ENCODE peak calls at places on chromosomes 6 and 20, in ten cellular contexts. One of them, this sample, is unnamed.

GRCh38 chr20:41138527-41139226 is 1.3 kb downstream of the PLCG1 start:
- DNase-seq in RWPE1: peak; percentile 54
- DNase-seq in WTC11: no peak
- DNase-seq in CD4-positive, alpha-beta T cell: no peak
- DNase-seq in brain microvascular endothelial cell: no peak
- DNase-seq in HL-60: no peak
- DNase-seq in GM13976: no peak
- DNase-seq in dorsolateral prefrontal cortex: no peak
- DNase-seq in mesothelial cell of epicardium: no peak
- DNase-seq in neural crest cell: no peak
- DNase-seq in this sample: peak; percentile 44

GRCh38 chr6:145789443-145789842 is 25.2 kb downstream of the FBXO30 start:
- DNase-seq in RWPE1: no peak
- DNase-seq in WTC11: no peak
- DNase-seq in CD4-positive, alpha-beta T cell: no peak
- DNase-seq in brain microvascular endothelial cell: no peak
- DNase-seq in HL-60: no peak
- DNase-seq in GM13976: no peak
- DNase-seq in dorsolateral prefrontal cortex: no peak
- DNase-seq in mesothelial cell of epicardium: no peak
- DNase-seq in neural crest cell: no peak
- DNase-seq in this sample: no peak

GRCh38 chr6:110475255-110475654 is 1.2 kb downstream of the SLC22A16 start:
- DNase-seq in RWPE1: no peak
- DNase-seq in WTC11: no peak
- DNase-seq in CD4-positive, alpha-beta T cell: no peak
- DNase-seq in brain microvascular endothelial cell: no peak
- DNase-seq in HL-60: peak; percentile 90
- DNase-seq in GM13976: no peak
- DNase-seq in dorsolateral prefrontal cortex: no peak
- DNase-seq in mesothelial cell of epicardium: no peak
- DNase-seq in neural crest cell: no peak
- DNase-seq in this sample: no peak

GRCh38 chr6:51619042-51619799 is 468.2 kb downstream of the PKHD1 start:
- DNase-seq in RWPE1: no peak
- DNase-seq in WTC11: no peak
- DNase-seq in CD4-positive, alpha-beta T cell: no peak
- DNase-seq in brain microvascular endothelial cell: no peak
- DNase-seq in HL-60: no peak
- DNase-seq in GM13976: no peak
- DNase-seq in dorsolateral prefrontal cortex: no peak
- DNase-seq in mesothelial cell of epicardium: no peak
- DNase-seq in neural crest cell: no peak
- DNase-seq in this sample: no peak

GRCh38 chr6:64680446-64680845 is 1026.6 kb downstream of the EYS start:
- DNase-seq in RWPE1: no peak
- DNase-seq in WTC11: no peak
- DNase-seq in CD4-positive, alpha-beta T cell: no peak
- DNase-seq in brain microvascular endothelial cell: peak; percentile 7
- DNase-seq in HL-60: no peak
- DNase-seq in GM13976: no peak
- DNase-seq in dorsolateral prefrontal cortex: no peak
- DNase-seq in mesothelial cell of epicardium: no peak
- DNase-seq in neural crest cell: no peak
- DNase-seq in this sample: no peak

GRCh38 chr20:22904411-22904810 is 130.7 kb upstream of the SSTR4 start:
- DNase-seq in RWPE1: no peak
- DNase-seq in WTC11: no peak
- DNase-seq in CD4-positive, alpha-beta T cell: no peak
- DNase-seq in brain microvascular endothelial cell: no peak
- DNase-seq in HL-60: no peak
- DNase-seq in GM13976: no peak
- DNase-seq in dorsolateral prefrontal cortex: no peak
- DNase-seq in mesothelial cell of epicardium: no peak
- DNase-seq in neural crest cell: no peak
- DNase-seq in this sample: no peak

GRCh38 chr6:167573461-167574215 is 248.8 kb downstream of the TTLL2 start:
- DNase-seq in RWPE1: no peak
- DNase-seq in WTC11: no peak
- DNase-seq in CD4-positive, alpha-beta T cell: no peak
- DNase-seq in brain microvascular endothelial cell: no peak
- DNase-seq in HL-60: no peak
- DNase-seq in GM13976: no peak
- DNase-seq in dorsolateral prefrontal cortex: no peak
- DNase-seq in mesothelial cell of epicardium: peak; percentile 42
- DNase-seq in neural crest cell: no peak
- DNase-seq in this sample: no peak

GRCh38 chr20:40511478-40511877 is 177.6 kb downstream of the MAFB start:
- DNase-seq in RWPE1: peak; percentile 23
- DNase-seq in WTC11: no peak
- DNase-seq in CD4-positive, alpha-beta T cell: no peak
- DNase-seq in brain microvascular endothelial cell: peak; percentile 25
- DNase-seq in HL-60: no peak
- DNase-seq in GM13976: no peak
- DNase-seq in dorsolateral prefrontal cortex: no peak
- DNase-seq in mesothelial cell of epicardium: no peak
- DNase-seq in neural crest cell: no peak
- DNase-seq in this sample: no peak

GRCh38 chr6:14857501-14857900 is 388.4 kb upstream of the JARID2 start:
- DNase-seq in RWPE1: no peak
- DNase-seq in WTC11: no peak
- DNase-seq in CD4-positive, alpha-beta T cell: peak; percentile 32
- DNase-seq in brain microvascular endothelial cell: no peak
- DNase-seq in HL-60: no peak
- DNase-seq in GM13976: peak; percentile 58
- DNase-seq in dorsolateral prefrontal cortex: no peak
- DNase-seq in mesothelial cell of epicardium: no peak
- DNase-seq in neural crest cell: no peak
- DNase-seq in this sample: peak; percentile 33

GRCh38 chr20:21534453-21534852 is 20.6 kb upstream of the NKX2-2 start:
- DNase-seq in RWPE1: no peak
- DNase-seq in WTC11: no peak
- DNase-seq in CD4-positive, alpha-beta T cell: no peak
- DNase-seq in brain microvascular endothelial cell: no peak
- DNase-seq in HL-60: no peak
- DNase-seq in GM13976: no peak
- DNase-seq in dorsolateral prefrontal cortex: no peak
- DNase-seq in mesothelial cell of epicardium: no peak
- DNase-seq in neural crest cell: no peak
- DNase-seq in this sample: no peak

GRCh38 chr20:31916724-31917123 is 35.1 kb downstream of the PDRG1 start:
- DNase-seq in RWPE1: no peak
- DNase-seq in WTC11: no peak
- DNase-seq in CD4-positive, alpha-beta T cell: no peak
- DNase-seq in brain microvascular endothelial cell: no peak
- DNase-seq in HL-60: no peak
- DNase-seq in GM13976: no peak
- DNase-seq in dorsolateral prefrontal cortex: no peak
- DNase-seq in mesothelial cell of epicardium: no peak
- DNase-seq in neural crest cell: no peak
- DNase-seq in this sample: no peak

GRCh38 chr6:14917101-14917500 is 328.8 kb upstream of the JARID2 start:
- DNase-seq in RWPE1: peak; percentile 31
- DNase-seq in WTC11: no peak
- DNase-seq in CD4-positive, alpha-beta T cell: no peak
- DNase-seq in brain microvascular endothelial cell: peak; percentile 75
- DNase-seq in HL-60: no peak
- DNase-seq in GM13976: no peak
- DNase-seq in dorsolateral prefrontal cortex: no peak
- DNase-seq in mesothelial cell of epicardium: no peak
- DNase-seq in neural crest cell: no peak
- DNase-seq in this sample: no peak

GRCh38 chr6:44043479-44044153 is 83.6 kb downstream of the MRPL14 start:
- DNase-seq in RWPE1: no peak
- DNase-seq in WTC11: peak; percentile 54
- DNase-seq in CD4-positive, alpha-beta T cell: no peak
- DNase-seq in brain microvascular endothelial cell: no peak
- DNase-seq in HL-60: no peak
- DNase-seq in GM13976: peak; percentile 68
- DNase-seq in dorsolateral prefrontal cortex: no peak
- DNase-seq in mesothelial cell of epicardium: no peak
- DNase-seq in neural crest cell: no peak
- DNase-seq in this sample: peak; percentile 59

GRCh38 chr6:84346372-84346771 is 118.9 kb upstream of the CEP162 start:
- DNase-seq in RWPE1: no peak
- DNase-seq in WTC11: no peak
- DNase-seq in CD4-positive, alpha-beta T cell: no peak
- DNase-seq in brain microvascular endothelial cell: no peak
- DNase-seq in HL-60: no peak
- DNase-seq in GM13976: no peak
- DNase-seq in dorsolateral prefrontal cortex: no peak
- DNase-seq in mesothelial cell of epicardium: no peak
- DNase-seq in neural crest cell: no peak
- DNase-seq in this sample: no peak

GRCh38 chr6:6966127-6966526 is 141.6 kb upstream of the RREB1 start:
- DNase-seq in RWPE1: no peak
- DNase-seq in WTC11: no peak
- DNase-seq in CD4-positive, alpha-beta T cell: no peak
- DNase-seq in brain microvascular endothelial cell: no peak
- DNase-seq in HL-60: no peak
- DNase-seq in GM13976: no peak
- DNase-seq in dorsolateral prefrontal cortex: no peak
- DNase-seq in mesothelial cell of epicardium: no peak
- DNase-seq in neural crest cell: no peak
- DNase-seq in this sample: no peak

GRCh38 chr20:59939879-59940128 is 301 bp downstream of the PPP1R3D start:
- DNase-seq in RWPE1: no peak
- DNase-seq in WTC11: peak; percentile 40
- DNase-seq in CD4-positive, alpha-beta T cell: no peak
- DNase-seq in brain microvascular endothelial cell: no peak
- DNase-seq in HL-60: no peak
- DNase-seq in GM13976: no peak
- DNase-seq in dorsolateral prefrontal cortex: no peak
- DNase-seq in mesothelial cell of epicardium: no peak
- DNase-seq in neural crest cell: no peak
- DNase-seq in this sample: no peak

GRCh38 chr20:41169791-41170351 is 32.5 kb downstream of the PLCG1 start:
- DNase-seq in RWPE1: peak; percentile 74
- DNase-seq in WTC11: peak; percentile 6
- DNase-seq in CD4-positive, alpha-beta T cell: no peak
- DNase-seq in brain microvascular endothelial cell: peak; percentile 63
- DNase-seq in HL-60: no peak
- DNase-seq in GM13976: no peak
- DNase-seq in dorsolateral prefrontal cortex: no peak
- DNase-seq in mesothelial cell of epicardium: no peak
- DNase-seq in neural crest cell: no peak
- DNase-seq in this sample: no peak

GRCh38 chr6:38080889-38081288 is 261.4 kb downstream of the ZFAND3 start:
- DNase-seq in RWPE1: no peak
- DNase-seq in WTC11: no peak
- DNase-seq in CD4-positive, alpha-beta T cell: no peak
- DNase-seq in brain microvascular endothelial cell: no peak
- DNase-seq in HL-60: no peak
- DNase-seq in GM13976: no peak
- DNase-seq in dorsolateral prefrontal cortex: no peak
- DNase-seq in mesothelial cell of epicardium: no peak
- DNase-seq in neural crest cell: no peak
- DNase-seq in this sample: no peak

GRCh38 chr6:101909376-101909775 is 515.9 kb downstream of the GRIK2 start:
- DNase-seq in RWPE1: no peak
- DNase-seq in WTC11: no peak
- DNase-seq in CD4-positive, alpha-beta T cell: no peak
- DNase-seq in brain microvascular endothelial cell: no peak
- DNase-seq in HL-60: no peak
- DNase-seq in GM13976: no peak
- DNase-seq in dorsolateral prefrontal cortex: no peak
- DNase-seq in mesothelial cell of epicardium: no peak
- DNase-seq in neural crest cell: no peak
- DNase-seq in this sample: no peak

GRCh38 chr6:129776542-129776941 is 66.6 kb upstream of the ARHGAP18 start:
- DNase-seq in RWPE1: no peak
- DNase-seq in WTC11: no peak
- DNase-seq in CD4-positive, alpha-beta T cell: no peak
- DNase-seq in brain microvascular endothelial cell: no peak
- DNase-seq in HL-60: no peak
- DNase-seq in GM13976: no peak
- DNase-seq in dorsolateral prefrontal cortex: no peak
- DNase-seq in mesothelial cell of epicardium: no peak
- DNase-seq in neural crest cell: no peak
- DNase-seq in this sample: no peak

GRCh38 chr6:17505062-17505476 is 95.0 kb upstream of the FAM8A1 start:
- DNase-seq in RWPE1: peak; percentile 29
- DNase-seq in WTC11: no peak
- DNase-seq in CD4-positive, alpha-beta T cell: no peak
- DNase-seq in brain microvascular endothelial cell: peak; percentile 11
- DNase-seq in HL-60: no peak
- DNase-seq in GM13976: no peak
- DNase-seq in dorsolateral prefrontal cortex: no peak
- DNase-seq in mesothelial cell of epicardium: no peak
- DNase-seq in neural crest cell: no peak
- DNase-seq in this sample: no peak
- TF ChIP-seq CTCF in RWPE1: no peak
- TF ChIP-seq CTCF in WTC11: no peak
- TF ChIP-seq CTCF in CD4-positive, alpha-beta T cell: peak; percentile 15
- TF ChIP-seq CTCF in brain microvascular endothelial cell: peak; percentile 16
- TF ChIP-seq CTCF in HL-60: no peak
- TF ChIP-seq CTCF in GM13976: no peak
- TF ChIP-seq CTCF in dorsolateral prefrontal cortex: no peak
- TF ChIP-seq CTCF in mesothelial cell of epicardium: no peak
- TF ChIP-seq CTCF in neural crest cell: peak; percentile 56
- TF ChIP-seq CTCF in this sample: no peak

GRCh38 chr6:169640347-169640972 is 61.4 kb downstream of the WDR27 start:
- DNase-seq in RWPE1: no peak
- DNase-seq in WTC11: no peak
- DNase-seq in CD4-positive, alpha-beta T cell: no peak
- DNase-seq in brain microvascular endothelial cell: no peak
- DNase-seq in HL-60: no peak
- DNase-seq in GM13976: no peak
- DNase-seq in dorsolateral prefrontal cortex: no peak
- DNase-seq in mesothelial cell of epicardium: no peak
- DNase-seq in neural crest cell: no peak
- DNase-seq in this sample: no peak
- TF ChIP-seq CTCF in RWPE1: no peak
- TF ChIP-seq CTCF in WTC11: no peak
- TF ChIP-seq CTCF in CD4-positive, alpha-beta T cell: no peak
- TF ChIP-seq CTCF in brain microvascular endothelial cell: no peak
- TF ChIP-seq CTCF in HL-60: no peak
- TF ChIP-seq CTCF in GM13976: no peak
- TF ChIP-seq CTCF in dorsolateral prefrontal cortex: no peak
- TF ChIP-seq CTCF in mesothelial cell of epicardium: no peak
- TF ChIP-seq CTCF in neural crest cell: no peak
- TF ChIP-seq CTCF in this sample: no peak

GRCh38 chr6:142118926-142119325 is 13.8 kb upstream of the GJE1 start:
- DNase-seq in RWPE1: no peak
- DNase-seq in WTC11: no peak
- DNase-seq in CD4-positive, alpha-beta T cell: no peak
- DNase-seq in brain microvascular endothelial cell: peak; percentile 1
- DNase-seq in HL-60: no peak
- DNase-seq in GM13976: no peak
- DNase-seq in dorsolateral prefrontal cortex: no peak
- DNase-seq in mesothelial cell of epicardium: no peak
- DNase-seq in neural crest cell: no peak
- DNase-seq in this sample: no peak

GRCh38 chr6:142121342-142121741 is 11.4 kb upstream of the GJE1 start:
- DNase-seq in RWPE1: no peak
- DNase-seq in WTC11: no peak
- DNase-seq in CD4-positive, alpha-beta T cell: no peak
- DNase-seq in brain microvascular endothelial cell: no peak
- DNase-seq in HL-60: no peak
- DNase-seq in GM13976: no peak
- DNase-seq in dorsolateral prefrontal cortex: no peak
- DNase-seq in mesothelial cell of epicardium: no peak
- DNase-seq in neural crest cell: no peak
- DNase-seq in this sample: no peak
- TF ChIP-seq CTCF in RWPE1: no peak
- TF ChIP-seq CTCF in WTC11: no peak
- TF ChIP-seq CTCF in CD4-positive, alpha-beta T cell: no peak
- TF ChIP-seq CTCF in brain microvascular endothelial cell: no peak
- TF ChIP-seq CTCF in HL-60: no peak
- TF ChIP-seq CTCF in GM13976: no peak
- TF ChIP-seq CTCF in dorsolateral prefrontal cortex: no peak
- TF ChIP-seq CTCF in mesothelial cell of epicardium: no peak
- TF ChIP-seq CTCF in neural crest cell: no peak
- TF ChIP-seq CTCF in this sample: no peak

GRCh38 chr20:19249515-19249914 is 37.1 kb downstream of the SLC24A3 start:
- DNase-seq in RWPE1: no peak
- DNase-seq in WTC11: no peak
- DNase-seq in CD4-positive, alpha-beta T cell: no peak
- DNase-seq in brain microvascular endothelial cell: no peak
- DNase-seq in HL-60: peak; percentile 11
- DNase-seq in GM13976: no peak
- DNase-seq in dorsolateral prefrontal cortex: no peak
- DNase-seq in mesothelial cell of epicardium: no peak
- DNase-seq in neural crest cell: no peak
- DNase-seq in this sample: no peak
- TF ChIP-seq CTCF in RWPE1: no peak
- TF ChIP-seq CTCF in WTC11: no peak
- TF ChIP-seq CTCF in CD4-positive, alpha-beta T cell: no peak
- TF ChIP-seq CTCF in brain microvascular endothelial cell: no peak
- TF ChIP-seq CTCF in HL-60: no peak
- TF ChIP-seq CTCF in GM13976: no peak
- TF ChIP-seq CTCF in dorsolateral prefrontal cortex: no peak
- TF ChIP-seq CTCF in mesothelial cell of epicardium: no peak
- TF ChIP-seq CTCF in neural crest cell: no peak
- TF ChIP-seq CTCF in this sample: no peak

This sample was measured in GM20000.